ENCODE peak calls at places on chromosomes 13 and 19, in ten cellular contexts. R, E, Q, O, P, B, K, X, V and U are unnamed samples.

GRCh38 chr19:6527893-6528543 is 2.8 kb upstream of the TNFSF9 start:
- DNase-seq in R (no peak), E (no peak), Q (peak; percentile 55), O (no peak), P (no peak), B (no peak), K (no peak), X (no peak), V (no peak), U (no peak)

GRCh38 chr19:11142528-11143171 is 12.9 kb downstream of the SPC24 start:
- DNase-seq in R (peak; percentile 88), E (peak; percentile 97), Q (no peak), O (peak; percentile 96), P (peak; percentile 98), B (peak; percentile 95), K (peak; percentile 89), X (peak; percentile 92), V (peak; percentile 86), U (peak; percentile 98)

GRCh38 chr19:4014541-4015491 is 7.3 kb downstream of the PIAS4 start:
- DNase-seq in R (no peak), E (peak; percentile 33), Q (no peak), O (peak; percentile 88), P (no peak), B (peak; percentile 55), K (peak; percentile 70), X (peak; percentile 70), V (no peak), U (no peak)

GRCh38 chr13:72284791-72285190 is 417.8 kb upstream of the DACH1 start:
- DNase-seq in R (no peak), E (no peak), Q (no peak), O (no peak), P (no peak), B (no peak), K (no peak), X (no peak), V (no peak), U (no peak)

GRCh38 chr13:101556676-101557121 is 104.2 kb downstream of the ITGBL1 start:
- DNase-seq in R (no peak), E (no peak), Q (no peak), O (no peak), P (peak; percentile 33), B (no peak), K (peak; percentile 17), X (no peak), V (no peak), U (no peak)

GRCh38 chr19:49814010-49814409 is 918 bp upstream of the FUZ start:
- DNase-seq in R (no peak), E (no peak), Q (no peak), O (no peak), P (no peak), B (no peak), K (no peak), X (no peak), V (no peak), U (no peak)

GRCh38 chr13:75771818-75772217 is 135.7 kb downstream of the LMO7 start:
- DNase-seq in R (peak; percentile 83), E (no peak), Q (no peak), O (no peak), P (peak; percentile 67), B (no peak), K (no peak), X (no peak), V (no peak), U (no peak)

GRCh38 chr19:2291185-2291751 is 9.3 kb upstream of the PEAK3 start:
- DNase-seq in R (peak; percentile 29), E (no peak), Q (no peak), O (no peak), P (no peak), B (no peak), K (peak; percentile 84), X (no peak), V (no peak), U (no peak)

GRCh38 chr19:13098291-13099072 is 4.2 kb downstream of the LYL1 start:
- DNase-seq in R (no peak), E (no peak), Q (peak; percentile 90), O (no peak), P (peak; percentile 73), B (no peak), K (no peak), X (no peak), V (no peak), U (no peak)

GRCh38 chr19:15253513-15253912 is 21.3 kb upstream of the EPHX3 start:
- DNase-seq in R (no peak), E (no peak), Q (no peak), O (peak; percentile 45), P (no peak), B (no peak), K (no peak), X (no peak), V (no peak), U (no peak)

GRCh38 chr19:9789066-9789465 is 20.5 kb upstream of the ZNF846 start:
- DNase-seq in R (no peak), E (no peak), Q (no peak), O (no peak), P (no peak), B (no peak), K (no peak), X (no peak), V (no peak), U (no peak)

GRCh38 chr13:82747331-82747730 is 1134.9 kb downstream of the SLITRK1 start:
- DNase-seq in R (no peak), E (no peak), Q (no peak), O (no peak), P (no peak), B (no peak), K (no peak), X (no peak), V (no peak), U (no peak)

GRCh38 chr19:35592226-35592625 is 6.3 kb downstream of the PMIS2 start:
- DNase-seq in R (peak; percentile 24), E (no peak), Q (peak; percentile 43), O (peak; percentile 49), P (peak; percentile 70), B (peak; percentile 36), K (peak; percentile 41), X (no peak), V (no peak), U (peak; percentile 64)

DNA sequence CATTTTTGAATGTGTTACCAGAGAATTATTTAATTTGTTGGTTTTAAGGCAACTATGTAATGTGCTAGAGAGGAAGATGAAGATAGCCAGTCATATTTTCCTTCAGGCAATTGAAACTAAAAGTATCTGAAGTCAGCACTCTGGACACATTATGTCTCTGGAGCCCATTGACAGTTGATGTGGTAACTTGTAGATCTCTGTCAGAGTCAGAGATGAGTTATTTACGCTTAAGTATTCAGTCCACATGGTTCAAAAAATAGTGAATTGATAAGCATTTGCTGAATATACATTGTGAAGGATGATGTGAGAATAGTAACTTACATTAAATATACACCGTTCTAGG is 2.1 kb downstream of the ZMYM2 start:
- DNase-seq in R (peak; percentile 16), E (no peak), Q (peak; percentile 23), O (no peak), P (no peak), B (no peak), K (no peak), X (no peak), V (no peak), U (no peak)
- H3K4me3 ChIP-seq in R (peak overlapping the region; percentile 27), E (no peak overlapping the region), Q (peak overlapping the region; percentile 86), O (peak overlapping the region; percentile 90), P (peak overlapping the region; percentile 90), B (peak overlapping the region; percentile 81), K (peak overlapping the region; percentile 76), X (peak overlapping the region; percentile 80), V (no peak overlapping the region), U (no peak overlapping the region)

GRCh38 chr13:98576215-98576945 is 527 bp downstream of the STK24 start:
- DNase-seq in R (peak; percentile 67), E (peak; percentile 60), Q (peak; percentile 63), O (peak; percentile 51), P (peak; percentile 21), B (peak; percentile 59), K (peak; percentile 80), X (peak; percentile 60), V (no peak), U (peak; percentile 61)

GRCh38 chr13:98575009-98575866 is 1.7 kb downstream of the STK24 start:
- DNase-seq in R (peak; percentile 34), E (no peak), Q (no peak), O (no peak), P (peak; percentile 26), B (no peak), K (no peak), X (no peak), V (no peak), U (no peak)

GRCh38 chr13:98575876-98576214 is 1.1 kb downstream of the STK24 start:
- DNase-seq in R (no peak), E (no peak), Q (no peak), O (no peak), P (no peak), B (no peak), K (no peak), X (no peak), V (no peak), U (no peak)

GRCh38 chr13:98570929-98571372 is 6.0 kb downstream of the STK24 start:
- DNase-seq in R (peak; percentile 81), E (no peak), Q (peak; percentile 71), O (peak; percentile 59), P (no peak), B (peak; percentile 43), K (no peak), X (no peak), V (no peak), U (peak; percentile 43)

DNA sequence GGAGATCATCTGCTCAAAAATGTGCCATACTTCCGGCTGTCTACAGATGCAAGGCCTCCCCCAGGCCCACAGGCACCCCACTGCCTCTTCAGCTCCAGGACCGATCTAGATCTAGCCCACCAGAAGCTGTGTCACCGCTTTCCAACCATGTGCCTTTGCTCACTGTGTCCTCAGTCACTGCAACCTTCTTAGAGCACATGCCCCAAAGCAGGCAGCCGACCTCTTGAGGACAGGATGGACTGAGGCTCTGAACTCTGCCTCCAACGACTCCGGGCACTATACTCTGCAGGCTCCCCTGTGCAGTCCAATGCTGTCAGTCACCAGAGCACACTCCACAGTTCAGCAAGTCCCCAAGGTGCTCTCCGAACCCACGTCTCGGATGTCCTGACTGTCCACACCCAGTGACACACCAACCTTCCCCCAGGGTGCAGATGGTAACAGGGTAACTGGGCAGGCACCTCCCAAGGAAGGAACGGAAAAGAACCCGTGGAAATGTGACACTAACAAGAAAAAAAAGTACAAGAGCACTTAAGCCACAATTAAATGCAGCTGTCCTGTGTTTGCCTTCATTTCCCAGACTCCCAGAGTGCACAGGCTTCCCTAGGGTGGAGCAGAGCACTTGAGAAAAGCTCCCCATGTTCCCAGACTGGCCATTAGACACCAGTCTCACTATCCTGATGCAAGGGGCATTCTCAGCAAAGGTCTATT is 4.8 kb downstream of the STK24 start:
- DNase-seq in R (peak; percentile 38), E (no peak), Q (no peak), O (no peak), P (peak; percentile 27), B (no peak), K (peak; percentile 55), X (no peak), V (no peak), U (peak; percentile 21)
- H3K4me3 ChIP-seq in R (no peak overlapping the region), E (no peak overlapping the region), Q (no peak overlapping the region), O (no peak overlapping the region), P (no peak overlapping the region), B (peak overlapping the region; percentile 37), K (no peak overlapping the region), X (peak overlapping the region; percentile 34), V (no peak overlapping the region), U (no peak overlapping the region)

GRCh38 chr13:98448642-98448928 is 128.3 kb downstream of the STK24 start:
- DNase-seq in R (no peak), E (no peak), Q (no peak), O (no peak), P (no peak), B (no peak), K (no peak), X (no peak), V (no peak), U (no peak)
- H3K4me3 ChIP-seq in R (no peak overlapping the region), E (no peak overlapping the region), Q (no peak overlapping the region), O (no peak overlapping the region), P (no peak overlapping the region), B (no peak overlapping the region), K (no peak overlapping the region), X (no peak overlapping the region), V (no peak overlapping the region), U (no peak overlapping the region)

GRCh38 chr13:46893221-46893620 is 3.6 kb downstream of the HTR2A start:
- DNase-seq in R (no peak), E (no peak), Q (no peak), O (no peak), P (no peak), B (no peak), K (no peak), X (no peak), V (no peak), U (no peak)
- H3K4me3 ChIP-seq in R (no peak overlapping the region), E (peak overlapping the region; percentile 62), Q (no peak overlapping the region), O (no peak overlapping the region), P (no peak overlapping the region), B (peak overlapping the region; percentile 60), K (peak overlapping the region; percentile 82), X (peak overlapping the region; percentile 60), V (no peak overlapping the region), U (no peak overlapping the region)